ENCODE peak calls at places on chromosomes 11 and 22, in ten cellular contexts. N is lung, D is A549, R is ascending aorta, L is coronary artery, U is MM.1S, E is heart left ventricle, H is uterus, G is BE2C, C is astrocyte of the spinal cord. K is an unnamed sample.

GRCh38 chr11:45538363-45538762 is 127.1 kb downstream of the CHST1 start:
- DNase-seq in N (no peak), D (no peak), R (no peak), L (no peak), U (no peak), E (no peak), H (no peak), G (no peak), C (no peak), K (no peak)

GRCh38 chr11:73177380-73178091 is 35.4 kb upstream of the FCHSD2 start:
- DNase-seq in N (no peak), D (no peak), R (peak; percentile 39), L (peak; percentile 91), U (no peak), E (peak; percentile 55), H (peak; percentile 59), G (no peak), C (no peak), K (no peak)

GRCh38 chr11:19722702-19723101 is 10.1 kb downstream of the NAV2 start:
- DNase-seq in N (no peak), D (no peak), R (no peak), L (peak; percentile 57), U (no peak), E (no peak), H (no peak), G (no peak), C (no peak), K (no peak)

GRCh38 chr11:9462172-9462799 is 1.5 kb downstream of the ZNF143 start:
- DNase-seq in N (no peak), D (no peak), R (no peak), L (no peak), U (no peak), E (no peak), H (no peak), G (no peak), C (no peak), K (no peak)

GRCh38 chr11:83120328-83120727 is 36.6 kb upstream of the PCF11 start:
- DNase-seq in N (no peak), D (no peak), R (no peak), L (no peak), U (no peak), E (no peak), H (no peak), G (no peak), C (no peak), K (no peak)

GRCh38 chr22:49290286-49290685 is 537.4 kb downstream of the BRD1 start:
- DNase-seq in N (no peak), D (no peak), R (no peak), L (no peak), U (no peak), E (no peak), H (no peak), G (no peak), C (no peak), K (no peak)

GRCh38 chr11:105189586-105189985 is 50.0 kb upstream of the CARD18 start:
- DNase-seq in N (no peak), D (no peak), R (no peak), L (no peak), U (no peak), E (no peak), H (no peak), G (no peak), C (no peak), K (no peak)

GRCh38 chr11:85114786-85115185 is 512.4 kb downstream of the DLG2 start:
- DNase-seq in N (no peak), D (no peak), R (no peak), L (no peak), U (no peak), E (no peak), H (no peak), G (no peak), C (peak; percentile 22), K (no peak)

GRCh38 chr22:46421272-46421671 is 85.8 kb downstream of the TRMU start:
- DNase-seq in N (no peak), D (no peak), R (no peak), L (no peak), U (peak; percentile 87), E (no peak), H (no peak), G (no peak), C (no peak), K (no peak)

GRCh38 chr22:45511847-45512261 is 9.2 kb downstream of the FBLN1 start:
- DNase-seq in N (no peak), D (no peak), R (peak; percentile 34), L (no peak), U (no peak), E (peak; percentile 78), H (peak; percentile 90), G (no peak), C (peak; percentile 92), K (no peak)

GRCh38 chr11:113384551-113384950 is 3.0 kb upstream of the ANKK1 start:
- DNase-seq in N (no peak), D (peak; percentile 7), R (no peak), L (no peak), U (no peak), E (no peak), H (no peak), G (no peak), C (peak; percentile 90), K (no peak)

GRCh38 chr11:111707691-111708067 is 58.5 kb downstream of the PPP2R1B start:
- DNase-seq in N (no peak), D (no peak), R (no peak), L (no peak), U (no peak), E (no peak), H (no peak), G (no peak), C (no peak), K (no peak)

GRCh38 chr11:79762271-79762935 is 321.6 kb upstream of the TENM4 start:
- DNase-seq in N (no peak), D (peak; percentile 5), R (no peak), L (no peak), U (peak; percentile 19), E (no peak), H (no peak), G (no peak), C (no peak), K (no peak)

GRCh38 chr11:12287009-12287373 is 90.4 kb upstream of the PARVA start:
- DNase-seq in N (peak; percentile 32), D (peak; percentile 86), R (no peak), L (peak; percentile 87), U (no peak), E (peak; percentile 34), H (peak; percentile 77), G (peak; percentile 25), C (peak; percentile 98), K (no peak)

GRCh38 chr22:50447576-50448551 is 27.0 kb downstream of the SBF1 start:
- DNase-seq in N (no peak), D (no peak), R (no peak), L (no peak), U (no peak), E (no peak), H (no peak), G (no peak), C (no peak), K (no peak)

GRCh38 chr11:35237860-35238715 is 99.1 kb downstream of the CD44 start:
- DNase-seq in N (peak; percentile 54), D (peak; percentile 72), R (no peak), L (no peak), U (peak; percentile 76), E (peak; percentile 53), H (no peak), G (peak; percentile 64), C (peak; percentile 45), K (no peak)

GRCh38 chr11:71340076-71340606 is 87.8 kb upstream of the SHANK2 start:
- DNase-seq in N (no peak), D (no peak), R (no peak), L (no peak), U (no peak), E (no peak), H (no peak), G (no peak), C (no peak), K (no peak)

GRCh38 chr11:82960779-82961143 is 59.2 kb downstream of the DDIAS start:
- DNase-seq in N (no peak), D (no peak), R (no peak), L (no peak), U (no peak), E (no peak), H (no peak), G (no peak), C (no peak), K (no peak)

GRCh38 chr11:24872912-24873311 is 376.1 kb downstream of the LUZP2 start:
- DNase-seq in N (no peak), D (no peak), R (no peak), L (no peak), U (no peak), E (no peak), H (no peak), G (no peak), C (no peak), K (no peak)

GRCh38 chr11:119148855-119149370 is at the start of gene ABCG4:
- DNase-seq in N (no peak), D (no peak), R (no peak), L (no peak), U (no peak), E (no peak), H (no peak), G (peak; percentile 46), C (no peak), K (no peak)

GRCh38 chr22:20469110-20469855 is 26.3 kb downstream of the KLHL22 start:
- DNase-seq in N (no peak), D (no peak), R (no peak), L (no peak), U (peak; percentile 11), E (no peak), H (no peak), G (no peak), C (no peak), K (no peak)

GRCh38 chr11:129374081-129374992 is 1.3 kb upstream of the BARX2 start:
- DNase-seq in N (no peak), D (peak; percentile 1), R (no peak), L (no peak), U (peak; percentile 73), E (no peak), H (no peak), G (no peak), C (no peak), K (no peak)
- TF ChIP-seq CTCF in N (no peak), D (no peak), R (no peak), L (no peak), U (peak; percentile 27), E (no peak), H (no peak), G (no peak), C (no peak), K (no peak)

GRCh38 chr11:57639321-57640067 is 10.2 kb downstream of the YPEL4 start:
- DNase-seq in N (no peak), D (peak; percentile 27), R (no peak), L (no peak), U (no peak), E (no peak), H (no peak), G (peak; percentile 28), C (peak; percentile 84), K (no peak)
- TF ChIP-seq CTCF in N (no peak), D (no peak), R (no peak), L (no peak), U (no peak), E (no peak), H (no peak), G (no peak), C (no peak), K (no peak)

GRCh38 chr22:41285820-41286638 is at the start of gene RANGAP1:
- DNase-seq in N (peak; percentile 99), D (peak; percentile 96), R (peak; percentile 93), L (peak; percentile 97), U (peak; percentile 99), E (peak; percentile 98), H (peak; percentile 96), G (peak; percentile 99), C (peak; percentile 99), K (peak; percentile 82)
- TF ChIP-seq CTCF in N (no peak), D (no peak), R (peak; percentile 10), L (no peak), U (no peak), E (peak; percentile 48), H (peak; percentile 45), G (peak; percentile 13), C (peak; percentile 22), K (no peak)

GRCh38 chr11:32297629-32298028 is 137.7 kb downstream of the WT1 start:
- DNase-seq in N (no peak), D (peak; percentile 44), R (no peak), L (no peak), U (peak; percentile 49), E (no peak), H (no peak), G (peak; percentile 22), C (peak; percentile 36), K (no peak)
- TF ChIP-seq CTCF in N (no peak), D (peak; percentile 66), R (no peak), L (no peak), U (peak; percentile 35), E (peak; percentile 25), H (peak; percentile 25), G (peak; percentile 41), C (peak; percentile 9), K (no peak)

K was measured in omental fat pad.